ENCODE peak calls at places on chromosome 3, in seven cellular contexts. One of them, this sample, is unnamed.

GRCh38 chr3:37096292-37096691 is 78.1 kb downstream of the LRRFIP2 start:
- DNase-seq in SK-N-SH: no peak
- DNase-seq in K562: no peak
- DNase-seq in HepG2: peak; percentile 73
- DNase-seq in GM12878: no peak
- DNase-seq in H1: no peak
- DNase-seq in HCT116: no peak
- DNase-seq in this sample: no peak

GRCh38 chr3:60659098-60659497 is 592.2 kb downstream of the FHIT start:
- DNase-seq in GM12878: no peak
- DNase-seq in H1: no peak
- DNase-seq in HepG2: no peak
- DNase-seq in K562: no peak
- DNase-seq in SK-N-SH: no peak
- DNase-seq in HCT116: no peak
- DNase-seq in this sample: no peak

GRCh38 chr3:149815318-149815717 is 2.3 kb downstream of the RNF13 start:
- DNase-seq in GM12878: no peak
- DNase-seq in HepG2: no peak
- DNase-seq in H1: no peak
- DNase-seq in SK-N-SH: no peak
- DNase-seq in K562: no peak
- DNase-seq in HCT116: no peak
- DNase-seq in this sample: no peak

GRCh38 chr3:17494117-17494809 is 248.2 kb downstream of the TBC1D5 start:
- DNase-seq in H1: no peak
- DNase-seq in HepG2: no peak
- DNase-seq in GM12878: no peak
- DNase-seq in SK-N-SH: no peak
- DNase-seq in K562: no peak
- DNase-seq in HCT116: no peak
- DNase-seq in this sample: no peak

GRCh38 chr3:80549173-80549572 is 781.4 kb upstream of the ROBO1 start:
- DNase-seq in GM12878: no peak
- DNase-seq in SK-N-SH: no peak
- DNase-seq in H1: no peak
- DNase-seq in HCT116: no peak
- DNase-seq in K562: no peak
- DNase-seq in HepG2: peak; percentile 4
- DNase-seq in this sample: no peak

GRCh38 chr3:87287025-87287424 is 10.6 kb upstream of the POU1F1 start:
- DNase-seq in SK-N-SH: no peak
- DNase-seq in HepG2: no peak
- DNase-seq in HCT116: no peak
- DNase-seq in H1: no peak
- DNase-seq in K562: no peak
- DNase-seq in GM12878: no peak
- DNase-seq in this sample: no peak

GRCh38 chr3:31064021-31064420 is 169.6 kb upstream of the GADL1 start:
- DNase-seq in HCT116: no peak
- DNase-seq in GM12878: no peak
- DNase-seq in HepG2: no peak
- DNase-seq in H1: no peak
- DNase-seq in SK-N-SH: no peak
- DNase-seq in K562: no peak
- DNase-seq in this sample: no peak

GRCh38 chr3:73226026-73226425 is 164.6 kb downstream of the EBLN2 start:
- DNase-seq in HCT116: no peak
- DNase-seq in K562: no peak
- DNase-seq in HepG2: no peak
- DNase-seq in H1: no peak
- DNase-seq in SK-N-SH: no peak
- DNase-seq in GM12878: no peak
- DNase-seq in this sample: no peak

GRCh38 chr3:27675287-27675686 is 46.8 kb downstream of the EOMES start:
- DNase-seq in GM12878: no peak
- DNase-seq in H1: no peak
- DNase-seq in HCT116: no peak
- DNase-seq in K562: no peak
- DNase-seq in SK-N-SH: no peak
- DNase-seq in HepG2: no peak
- DNase-seq in this sample: no peak

GRCh38 chr3:186075489-186075888 is 33.4 kb downstream of the ETV5 start:
- DNase-seq in H1: no peak
- DNase-seq in GM12878: no peak
- DNase-seq in HCT116: no peak
- DNase-seq in K562: no peak
- DNase-seq in HepG2: no peak
- DNase-seq in SK-N-SH: no peak
- DNase-seq in this sample: no peak

GRCh38 chr3:10930641-10931040 is 61.9 kb upstream of the SLC6A1 start:
- DNase-seq in GM12878: no peak
- DNase-seq in HCT116: no peak
- DNase-seq in HepG2: no peak
- DNase-seq in SK-N-SH: no peak
- DNase-seq in K562: no peak
- DNase-seq in H1: peak; percentile 14
- DNase-seq in this sample: no peak

GRCh38 chr3:65246561-65246960 is 558.8 kb upstream of the ADAMTS9 start:
- DNase-seq in HCT116: no peak
- DNase-seq in SK-N-SH: no peak
- DNase-seq in GM12878: no peak
- DNase-seq in H1: no peak
- DNase-seq in HepG2: no peak
- DNase-seq in K562: no peak
- DNase-seq in this sample: no peak

GRCh38 chr3:14513566-14514322 is 26.4 kb downstream of the GRIP2 start:
- DNase-seq in H1: no peak
- DNase-seq in SK-N-SH: no peak
- DNase-seq in HepG2: no peak
- DNase-seq in GM12878: no peak
- DNase-seq in HCT116: no peak
- DNase-seq in K562: no peak
- DNase-seq in this sample: no peak

GRCh38 chr3:55060921-55061555 is 133.2 kb upstream of the LRTM1 start:
- DNase-seq in HCT116: no peak
- DNase-seq in HepG2: no peak
- DNase-seq in H1: no peak
- DNase-seq in SK-N-SH: no peak
- DNase-seq in K562: no peak
- DNase-seq in GM12878: no peak
- DNase-seq in this sample: no peak

GRCh38 chr3:8931342-8931741 is 31.9 kb downstream of the RAD18 start:
- DNase-seq in H1: no peak
- DNase-seq in SK-N-SH: peak; percentile 20
- DNase-seq in HCT116: no peak
- DNase-seq in HepG2: no peak
- DNase-seq in GM12878: no peak
- DNase-seq in K562: no peak
- DNase-seq in this sample: no peak

GRCh38 chr3:31039145-31039544 is 144.7 kb upstream of the GADL1 start:
- DNase-seq in HCT116: no peak
- DNase-seq in K562: peak; percentile 6
- DNase-seq in H1: no peak
- DNase-seq in SK-N-SH: no peak
- DNase-seq in HepG2: no peak
- DNase-seq in GM12878: no peak
- DNase-seq in this sample: no peak

GRCh38 chr3:161314836-161315391 is 56.4 kb downstream of the SPTSSB start:
- DNase-seq in HepG2: no peak
- DNase-seq in SK-N-SH: no peak
- DNase-seq in GM12878: no peak
- DNase-seq in K562: no peak
- DNase-seq in H1: no peak
- DNase-seq in HCT116: no peak
- DNase-seq in this sample: no peak

GRCh38 chr3:10417849-10418248 is 87.5 kb downstream of the ATP2B2 start:
- DNase-seq in HepG2: peak; percentile 38
- DNase-seq in H1: no peak
- DNase-seq in SK-N-SH: peak; percentile 78
- DNase-seq in K562: peak; percentile 42
- DNase-seq in GM12878: no peak
- DNase-seq in HCT116: peak; percentile 19
- DNase-seq in this sample: peak; percentile 61

GRCh38 chr3:184765730-184766074 is 46.3 kb upstream of the VPS8 start:
- DNase-seq in K562: no peak
- DNase-seq in SK-N-SH: no peak
- DNase-seq in HepG2: no peak
- DNase-seq in GM12878: peak; percentile 21
- DNase-seq in H1: no peak
- DNase-seq in HCT116: no peak
- DNase-seq in this sample: no peak

GRCh38 chr3:74639681-74640080 is 25.2 kb upstream of the CNTN3 start:
- DNase-seq in HepG2: no peak
- DNase-seq in GM12878: no peak
- DNase-seq in SK-N-SH: no peak
- DNase-seq in HCT116: no peak
- DNase-seq in K562: no peak
- DNase-seq in H1: no peak
- DNase-seq in this sample: no peak

GRCh38 chr3:59641169-59641914 is 591.5 kb upstream of the CFAP20DC start:
- DNase-seq in HepG2: no peak
- DNase-seq in HCT116: no peak
- DNase-seq in K562: no peak
- DNase-seq in SK-N-SH: no peak
- DNase-seq in H1: no peak
- DNase-seq in GM12878: no peak
- DNase-seq in this sample: no peak

GRCh38 chr3:177633671-177634207 is 436.5 kb upstream of the TBL1XR1 start:
- DNase-seq in K562: no peak
- DNase-seq in HepG2: no peak
- DNase-seq in HCT116: no peak
- DNase-seq in SK-N-SH: no peak
- DNase-seq in H1: no peak
- DNase-seq in GM12878: no peak
- DNase-seq in this sample: no peak

DNA sequence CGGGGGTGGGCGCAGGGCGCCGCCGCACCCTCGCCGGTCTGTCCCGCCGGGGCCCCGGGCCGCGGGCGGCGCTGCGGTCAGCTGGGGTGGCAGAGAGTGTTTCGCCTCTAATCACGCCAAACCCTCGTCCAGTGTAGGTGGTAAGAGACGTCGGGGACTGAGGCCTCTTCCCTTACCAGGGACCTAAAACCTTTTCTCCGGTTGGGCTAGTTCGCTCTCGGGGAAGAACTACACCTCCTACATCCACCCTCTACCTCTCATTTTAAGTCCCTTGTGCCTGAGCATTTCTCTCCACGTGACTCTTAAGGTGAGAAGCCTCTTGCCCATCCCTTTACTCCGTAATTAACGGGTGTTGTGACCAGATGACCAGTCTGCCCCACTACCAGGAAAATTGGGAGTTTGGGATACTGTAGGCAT is 517 bp downstream of the TMEM42 start:
- DNase-seq in HCT116: no peak
- DNase-seq in K562: no peak
- DNase-seq in GM12878: no peak
- DNase-seq in HepG2: peak; percentile 9
- DNase-seq in SK-N-SH: no peak
- DNase-seq in H1: no peak
- DNase-seq in this sample: no peak
- TF ChIP-seq JUND in HCT116: no peak
- TF ChIP-seq JUND in K562: no peak
- TF ChIP-seq JUND in GM12878: no peak
- TF ChIP-seq JUND in HepG2: no peak
- TF ChIP-seq JUND in SK-N-SH: no peak
- TF ChIP-seq JUND in H1: no peak
- TF ChIP-seq JUND in this sample: no peak

GRCh38 chr3:41198526-41198925 is 779 bp upstream of the CTNNB1 start:
- DNase-seq in HCT116: no peak
- DNase-seq in H1: no peak
- DNase-seq in K562: peak; percentile 33
- DNase-seq in HepG2: peak; percentile 20
- DNase-seq in SK-N-SH: no peak
- DNase-seq in GM12878: no peak
- DNase-seq in this sample: peak; percentile 56

GRCh38 chr3:41200669-41201021 is 1.3 kb downstream of the CTNNB1 start:
- DNase-seq in H1: no peak
- DNase-seq in SK-N-SH: no peak
- DNase-seq in GM12878: no peak
- DNase-seq in K562: peak; percentile 77
- DNase-seq in HepG2: peak; percentile 43
- DNase-seq in HCT116: no peak
- DNase-seq in this sample: peak; percentile 35

GRCh38 chr3:41198950-41199865 is at the start of gene CTNNB1:
- DNase-seq in HepG2: peak; percentile 71
- DNase-seq in K562: peak; percentile 97
- DNase-seq in H1: peak; percentile 93
- DNase-seq in SK-N-SH: peak; percentile 90
- DNase-seq in HCT116: peak; percentile 83
- DNase-seq in GM12878: peak; percentile 50
- DNase-seq in this sample: peak; percentile 99

GRCh38 chr3:41198046-41198445 is 1.3 kb upstream of the CTNNB1 start:
- DNase-seq in HepG2: no peak
- DNase-seq in HCT116: no peak
- DNase-seq in SK-N-SH: no peak
- DNase-seq in GM12878: no peak
- DNase-seq in K562: no peak
- DNase-seq in H1: no peak
- DNase-seq in this sample: no peak

GRCh38 chr3:41199866-41200668 is 762 bp downstream of the CTNNB1 start:
- DNase-seq in GM12878: no peak
- DNase-seq in K562: peak; percentile 63
- DNase-seq in SK-N-SH: peak; percentile 85
- DNase-seq in HCT116: no peak
- DNase-seq in H1: no peak
- DNase-seq in HepG2: no peak
- DNase-seq in this sample: peak; percentile 40
- TF ChIP-seq JUND in GM12878: no peak
- TF ChIP-seq JUND in K562: no peak
- TF ChIP-seq JUND in SK-N-SH: no peak
- TF ChIP-seq JUND in HCT116: no peak
- TF ChIP-seq JUND in H1: no peak
- TF ChIP-seq JUND in HepG2: no peak
- TF ChIP-seq JUND in this sample: no peak

GRCh38 chr3:102450976-102451375 is 16.2 kb downstream of the ZPLD1 start:
- DNase-seq in GM12878: no peak
- DNase-seq in HepG2: no peak
- DNase-seq in H1: no peak
- DNase-seq in K562: no peak
- DNase-seq in HCT116: no peak
- DNase-seq in SK-N-SH: no peak
- DNase-seq in this sample: no peak
- TF ChIP-seq JUND in GM12878: no peak
- TF ChIP-seq JUND in HepG2: no peak
- TF ChIP-seq JUND in H1: no peak
- TF ChIP-seq JUND in K562: no peak
- TF ChIP-seq JUND in HCT116: no peak
- TF ChIP-seq JUND in SK-N-SH: no peak
- TF ChIP-seq JUND in this sample: no peak

DNA sequence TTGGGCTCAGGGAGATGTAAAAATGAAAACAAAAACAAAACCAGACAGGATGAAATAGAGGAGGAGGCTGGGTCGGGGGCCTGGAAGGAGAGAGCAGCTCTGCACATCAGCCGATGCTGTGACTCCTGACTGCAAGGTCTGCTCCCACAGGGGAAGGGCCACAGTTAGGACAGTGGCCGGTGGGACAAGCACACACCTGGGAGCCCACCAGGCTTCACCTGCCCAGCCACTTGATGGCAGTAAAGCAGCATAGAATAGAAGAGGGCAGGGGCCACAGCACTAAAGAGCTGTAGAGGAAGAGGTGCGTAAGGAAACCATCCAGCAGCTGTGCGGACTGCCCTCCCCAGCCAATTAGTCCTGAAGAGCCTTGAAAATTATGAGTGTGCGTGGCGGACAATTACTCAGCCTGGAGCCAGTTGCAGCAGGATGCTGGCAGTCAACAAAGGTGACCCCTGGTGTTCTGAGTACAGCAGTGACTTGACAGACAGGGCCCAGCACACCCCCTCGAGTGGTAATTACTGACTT is 29.8 kb downstream of the ALS2CL start:
- DNase-seq in SK-N-SH: peak; percentile 59
- DNase-seq in H1: peak; percentile 62
- DNase-seq in HepG2: no peak
- DNase-seq in HCT116: no peak
- DNase-seq in K562: peak; percentile 15
- DNase-seq in GM12878: no peak
- DNase-seq in this sample: no peak
- TF ChIP-seq JUND in SK-N-SH: no peak
- TF ChIP-seq JUND in H1: no peak
- TF ChIP-seq JUND in HepG2: no peak
- TF ChIP-seq JUND in HCT116: no peak
- TF ChIP-seq JUND in K562: no peak
- TF ChIP-seq JUND in GM12878: no peak
- TF ChIP-seq JUND in this sample: no peak

This sample was measured in T47D.